ENCODE peak calls at places on chromosomes 12 and 14, in four cellular contexts. E is lower leg skin, J is mucosa of descending colon, I is neural crest cell. Q is an unnamed sample.

GRCh38 chr12:9864913-9865675 is 4.1 kb downstream of the CLEC2B start:
- DNase-seq in I (no peak), J (no peak), E (no peak), Q (no peak)

GRCh38 chr14:77303417-77304156 is 17.1 kb downstream of the POMT2 start:
- DNase-seq in E (no peak), J (no peak), I (no peak), Q (no peak)

GRCh38 chr12:79674629-79675028 is 16.1 kb downstream of the PAWR start:
- DNase-seq in J (no peak), E (no peak), I (no peak), Q (no peak)

GRCh38 chr14:22555573-22556011 is 33.4 kb downstream of the DAD1 start:
- DNase-seq in J (no peak), I (no peak), E (no peak), Q (no peak)

GRCh38 chr14:37452323-37452722 is 142.7 kb downstream of the FOXA1 start:
- DNase-seq in E (no peak), J (no peak), I (no peak), Q (no peak)

GRCh38 chr12:66269757-66270383 is 32.4 kb upstream of the HELB start:
- DNase-seq in J (no peak), I (peak), E (no peak), Q (no peak)

GRCh38 chr12:47276253-47277070 is 196.7 kb upstream of the AMIGO2 start:
- DNase-seq in E (no peak), J (no peak), I (no peak), Q (no peak)

GRCh38 chr14:76917759-76918175 is 91.6 kb downstream of the LRRC74A start:
- DNase-seq in J (no peak), E (no peak), I (no peak), Q (no peak)

GRCh38 chr14:72996916-72997315 is 30.0 kb downstream of the ZFYVE1 start:
- DNase-seq in I (no peak), E (no peak), J (no peak), Q (no peak)

GRCh38 chr12:108572166-108572790 is 9.9 kb downstream of the ISCU start:
- DNase-seq in J (no peak), E (peak), I (no peak), Q (no peak)

GRCh38 chr12:104190151-104190550 is 25.4 kb upstream of the TXNRD1 start:
- DNase-seq in J (no peak), I (no peak), E (no peak), Q (no peak)

GRCh38 chr14:71931492-71932228 is 569 bp upstream of the RGS6 start:
- DNase-seq in J (no peak), I (peak), E (no peak), Q (no peak)

GRCh38 chr14:101335061-101335661 is 226.1 kb upstream of the DIO3 start:
- DNase-seq in J (no peak), I (no peak), E (no peak), Q (no peak)

GRCh38 chr14:45073480-45073879 is 10.4 kb upstream of the PRPF39 start:
- DNase-seq in I (no peak), J (no peak), E (no peak), Q (no peak)

GRCh38 chr12:6715130-6715529 is 8.7 kb upstream of the COPS7A start:
- DNase-seq in I (no peak), J (no peak), E (no peak), Q (no peak)

GRCh38 chr12:11228268-11228879 is 41.1 kb downstream of the PRB3 start:
- DNase-seq in E (no peak), I (peak), J (peak), Q (no peak)

GRCh38 chr12:49764126-49764525 is 22.8 kb downstream of the TMBIM6 start:
- DNase-seq in J (no peak), I (no peak), E (peak), Q (no peak)

GRCh38 chr12:27330846-27331245 is 1.8 kb upstream of the BMAL2 start:
- DNase-seq in E (no peak), I (no peak), J (no peak), Q (no peak)

GRCh38 chr14:102739190-102739469 is 38.1 kb upstream of the TRAF3 start:
- DNase-seq in E (no peak), J (no peak), I (no peak), Q (no peak)

GRCh38 chr12:113898466-113898865 is 67.7 kb downstream of the RBM19 start:
- DNase-seq in I (no peak), J (no peak), E (no peak), Q (no peak)

GRCh38 chr14:103126873-103127304 is 3.6 kb downstream of the TNFAIP2 start:
- DNase-seq in J (peak), E (no peak), I (peak), Q (no peak)

GRCh38 chr12:6697584-6698351 is 2.8 kb downstream of the PIANP start:
- DNase-seq in E (no peak), J (peak), I (peak), Q (no peak)

GRCh38 chr14:53620325-53620716 is 336.3 kb downstream of the BMP4 start:
- DNase-seq in J (no peak), E (no peak), I (no peak), Q (no peak)

GRCh38 chr12:107775093-107775721 is 703 bp downstream of the ASCL4 start:
- DNase-seq in I (peak), J (no peak), E (no peak), Q (no peak)

GRCh38 chr12:56632701-56633464 is 2.8 kb upstream of the BAZ2A start:
- DNase-seq in E (peak), J (no peak), I (no peak), Q (no peak)

GRCh38 chr12:131375261-131375971 is 335.5 kb upstream of the SFSWAP start:
- DNase-seq in J (no peak), I (no peak), E (peak), Q (no peak)

DNA sequence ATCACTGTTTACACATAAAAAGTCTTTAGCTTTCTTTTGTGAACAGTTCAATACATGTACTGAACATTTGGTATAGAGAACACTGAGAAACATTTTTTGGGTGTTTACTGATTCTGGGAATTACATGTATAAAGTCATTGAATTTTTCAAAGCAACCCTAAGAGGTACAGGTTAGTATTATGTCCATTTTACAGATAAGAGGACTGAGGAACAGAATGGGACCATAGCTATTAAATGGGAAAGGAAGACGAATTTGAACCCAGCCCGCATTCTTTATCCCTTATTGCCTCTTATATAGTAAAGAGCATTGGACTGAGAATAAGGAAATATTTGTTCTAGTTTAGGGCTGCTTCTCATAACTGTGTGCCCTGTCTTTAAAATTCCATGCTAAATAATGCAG is 889 bp upstream of the KANSL2 start:
- DNase-seq in I (no peak), J (no peak), E (no peak), Q (no peak)
- TF ChIP-seq CTCF in I (no peak), J (no peak), E (no peak), Q (no peak)

GRCh38 chr14:23568600-23569310 is 1.2 kb upstream of the AP1G2 start:
- DNase-seq in I (no peak), J (no peak), E (peak), Q (no peak)
- TF ChIP-seq CTCF in I (peak), J (no peak), E (no peak), Q (no peak)

DNA sequence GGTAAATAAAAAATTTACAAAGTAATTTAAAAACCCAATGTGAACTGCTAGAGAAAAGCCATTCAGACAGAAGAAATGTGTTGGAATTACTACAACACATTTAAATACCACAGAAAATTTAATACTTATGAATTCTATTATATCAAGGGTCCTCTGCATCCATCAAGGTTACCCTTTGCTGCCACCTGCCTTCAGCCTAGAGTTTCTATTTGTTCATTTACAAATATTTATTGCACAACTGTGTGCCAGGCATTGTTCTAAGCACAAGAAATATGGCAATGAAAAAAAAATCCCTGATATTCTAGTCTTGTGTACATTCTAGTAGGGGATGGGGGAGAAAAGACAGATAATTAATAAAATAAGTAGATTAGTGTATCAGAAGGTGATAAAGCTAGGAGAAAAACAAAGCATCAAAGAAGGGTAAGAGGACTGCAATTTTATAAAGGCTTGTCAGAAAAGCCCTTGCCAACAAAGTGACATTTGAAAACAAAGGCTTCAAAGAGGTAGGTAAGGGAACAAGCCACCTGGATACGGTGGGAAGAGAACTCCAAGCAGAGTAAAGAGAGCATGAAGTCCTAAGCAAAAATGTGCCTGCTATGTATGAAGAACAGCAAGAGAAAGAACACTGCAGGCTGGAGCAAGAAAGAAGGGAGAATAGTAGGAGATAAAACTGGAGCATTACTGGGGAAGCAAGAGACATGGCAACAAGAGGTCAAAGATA is 59.1 kb upstream of the SLC6A13 start:
- DNase-seq in E (no peak), J (no peak), I (no peak), Q (no peak)
- TF ChIP-seq CTCF in E (no peak), J (no peak), I (peak), Q (no peak)

DNA sequence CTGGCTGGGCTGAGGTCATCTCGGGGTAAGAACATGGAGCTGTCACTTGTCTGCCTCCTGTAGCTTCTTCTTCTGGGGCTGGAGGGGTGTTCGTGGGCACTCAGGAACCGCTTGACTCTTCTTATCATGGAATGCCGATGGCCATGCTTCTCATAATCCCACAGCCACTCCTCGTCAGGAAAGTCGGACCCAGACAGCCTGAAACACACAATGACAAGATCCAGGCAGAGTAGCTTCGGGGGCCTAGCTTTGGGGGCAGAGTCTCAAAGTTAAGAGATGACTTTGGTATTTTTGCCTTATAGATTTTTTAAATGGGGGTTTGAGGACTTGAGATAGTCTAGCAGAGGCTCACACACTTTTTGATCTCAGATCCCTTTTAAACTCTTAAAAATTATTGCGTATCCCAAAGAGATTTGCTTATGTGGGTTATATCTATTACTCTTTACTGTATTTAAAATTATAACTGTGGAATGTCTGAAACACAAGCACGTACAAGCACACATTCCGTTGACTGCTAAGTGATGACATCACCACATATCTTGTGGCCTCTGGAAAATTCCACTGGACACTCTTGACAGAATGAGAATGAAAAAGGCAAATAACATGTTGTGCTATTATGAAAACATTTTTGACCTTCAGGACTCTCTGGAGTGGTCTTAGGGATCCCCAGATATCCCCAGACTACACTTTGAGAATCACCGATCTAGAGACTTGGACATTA is 43.3 kb downstream of the BEST3 start:
- DNase-seq in I (no peak), J (no peak), E (no peak), Q (no peak)
- TF ChIP-seq CTCF in I (no peak), J (no peak), E (no peak), Q (no peak)

Q was measured in omental fat pad.